ENCODE peak calls at places on chromosomes 2 and 18, in five cellular contexts. One of them, this sample, is unnamed.

GRCh38 chr2:45946023-45946422 is 294.5 kb downstream of the PRKCE start:
- DNase-seq in AG04450: no peak
- DNase-seq in skeletal muscle cell: no peak
- DNase-seq in fibroblast of the aortic adventitia: peak
- DNase-seq in H7: no peak
- DNase-seq in this sample: peak

GRCh38 chr2:138356178-138356577 is 145.4 kb upstream of the SPOPL start:
- DNase-seq in AG04450: no peak
- DNase-seq in skeletal muscle cell: peak
- DNase-seq in fibroblast of the aortic adventitia: peak
- DNase-seq in H7: no peak
- DNase-seq in this sample: peak

GRCh38 chr2:236103981-236104380 is 64.2 kb downstream of the GBX2 start:
- DNase-seq in AG04450: no peak
- DNase-seq in skeletal muscle cell: no peak
- DNase-seq in fibroblast of the aortic adventitia: no peak
- DNase-seq in H7: peak
- DNase-seq in this sample: no peak

GRCh38 chr2:34545486-34546136 is 946.5 kb upstream of the FAM98A start:
- DNase-seq in AG04450: no peak
- DNase-seq in skeletal muscle cell: no peak
- DNase-seq in fibroblast of the aortic adventitia: no peak
- DNase-seq in H7: no peak
- DNase-seq in this sample: no peak

GRCh38 chr18:51153659-51154371 is 43.7 kb downstream of the MEX3C start:
- DNase-seq in AG04450: no peak
- DNase-seq in skeletal muscle cell: peak
- DNase-seq in fibroblast of the aortic adventitia: no peak
- DNase-seq in H7: peak
- DNase-seq in this sample: no peak

GRCh38 chr2:1233280-1233679 is 180.0 kb upstream of the TPO start:
- DNase-seq in AG04450: no peak
- DNase-seq in skeletal muscle cell: no peak
- DNase-seq in fibroblast of the aortic adventitia: no peak
- DNase-seq in H7: no peak
- DNase-seq in this sample: peak

GRCh38 chr2:160489096-160489495 is 4.5 kb downstream of the RBMS1 start:
- DNase-seq in AG04450: no peak
- DNase-seq in skeletal muscle cell: no peak
- DNase-seq in fibroblast of the aortic adventitia: peak
- DNase-seq in H7: no peak
- DNase-seq in this sample: no peak

GRCh38 chr2:180519276-180519675 is 461.1 kb upstream of the UBE2E3 start:
- DNase-seq in AG04450: no peak
- DNase-seq in skeletal muscle cell: no peak
- DNase-seq in fibroblast of the aortic adventitia: peak
- DNase-seq in H7: no peak
- DNase-seq in this sample: peak

GRCh38 chr2:182594286-182594685 is 121.8 kb upstream of the DNAJC10 start:
- DNase-seq in AG04450: no peak
- DNase-seq in skeletal muscle cell: no peak
- DNase-seq in fibroblast of the aortic adventitia: peak
- DNase-seq in H7: no peak
- DNase-seq in this sample: peak

GRCh38 chr2:25032094-25032493 is 9.8 kb upstream of the EFR3B start:
- DNase-seq in AG04450: no peak
- DNase-seq in skeletal muscle cell: peak
- DNase-seq in fibroblast of the aortic adventitia: peak
- DNase-seq in H7: no peak
- DNase-seq in this sample: peak

GRCh38 chr2:143176606-143177005 is 47.4 kb downstream of the ARHGAP15 start:
- DNase-seq in AG04450: no peak
- DNase-seq in skeletal muscle cell: no peak
- DNase-seq in fibroblast of the aortic adventitia: no peak
- DNase-seq in H7: no peak
- DNase-seq in this sample: no peak

GRCh38 chr2:215793747-215794595 is 219.4 kb downstream of the MREG start:
- DNase-seq in AG04450: peak
- DNase-seq in skeletal muscle cell: peak
- DNase-seq in fibroblast of the aortic adventitia: peak
- DNase-seq in H7: no peak
- DNase-seq in this sample: peak

GRCh38 chr2:208366215-208367132 is 40.1 kb upstream of the PTH2R start:
- DNase-seq in AG04450: no peak
- DNase-seq in skeletal muscle cell: no peak
- DNase-seq in fibroblast of the aortic adventitia: no peak
- DNase-seq in H7: no peak
- DNase-seq in this sample: no peak

GRCh38 chr18:36311026-36311570 is 13.6 kb downstream of the FHOD3 start:
- DNase-seq in AG04450: no peak
- DNase-seq in skeletal muscle cell: no peak
- DNase-seq in fibroblast of the aortic adventitia: no peak
- DNase-seq in H7: no peak
- DNase-seq in this sample: no peak

GRCh38 chr2:207655000-207655399 is 29.8 kb upstream of the METTL21A start:
- DNase-seq in AG04450: no peak
- DNase-seq in skeletal muscle cell: no peak
- DNase-seq in fibroblast of the aortic adventitia: no peak
- DNase-seq in H7: no peak
- DNase-seq in this sample: peak

GRCh38 chr2:1484131-1484884 is 71.0 kb downstream of the TPO start:
- DNase-seq in AG04450: no peak
- DNase-seq in skeletal muscle cell: no peak
- DNase-seq in fibroblast of the aortic adventitia: no peak
- DNase-seq in H7: peak
- DNase-seq in this sample: no peak

DNA sequence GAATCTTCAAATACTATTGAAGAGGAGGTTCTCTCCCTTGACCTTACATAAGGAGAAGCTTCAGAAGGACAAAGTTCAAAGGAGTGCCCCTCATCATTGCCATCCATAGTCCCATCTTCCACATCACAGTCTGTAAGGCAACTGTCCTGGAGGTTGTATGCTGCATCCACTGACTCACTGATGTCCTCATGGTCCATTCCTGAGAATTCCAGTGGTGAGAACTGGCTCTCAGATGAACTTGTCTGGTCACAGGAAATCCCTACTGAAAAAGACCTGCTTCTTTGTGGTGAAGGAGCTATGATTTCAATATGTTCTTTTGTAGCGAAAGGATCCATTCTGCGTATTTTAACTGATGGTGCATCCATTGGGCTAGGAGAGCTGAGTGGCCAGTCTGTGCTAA is 52.2 kb downstream of the EIF2AK3 start:
- DNase-seq in AG04450: no peak
- DNase-seq in skeletal muscle cell: no peak
- DNase-seq in fibroblast of the aortic adventitia: no peak
- DNase-seq in H7: no peak
- DNase-seq in this sample: no peak
- H3K4me3 ChIP-seq in AG04450: no peak
- H3K4me3 ChIP-seq in skeletal muscle cell: no peak
- H3K4me3 ChIP-seq in fibroblast of the aortic adventitia: no peak
- H3K4me3 ChIP-seq in H7: no peak
- H3K4me3 ChIP-seq in this sample: no peak

GRCh38 chr2:73830871-73831401 is 2.2 kb downstream of the STAMBP start:
- DNase-seq in AG04450: no peak
- DNase-seq in skeletal muscle cell: peak
- DNase-seq in fibroblast of the aortic adventitia: peak
- DNase-seq in H7: no peak
- DNase-seq in this sample: peak
- H3K4me3 ChIP-seq in AG04450: no peak
- H3K4me3 ChIP-seq in skeletal muscle cell: no peak
- H3K4me3 ChIP-seq in fibroblast of the aortic adventitia: no peak
- H3K4me3 ChIP-seq in H7: no peak
- H3K4me3 ChIP-seq in this sample: no peak

DNA sequence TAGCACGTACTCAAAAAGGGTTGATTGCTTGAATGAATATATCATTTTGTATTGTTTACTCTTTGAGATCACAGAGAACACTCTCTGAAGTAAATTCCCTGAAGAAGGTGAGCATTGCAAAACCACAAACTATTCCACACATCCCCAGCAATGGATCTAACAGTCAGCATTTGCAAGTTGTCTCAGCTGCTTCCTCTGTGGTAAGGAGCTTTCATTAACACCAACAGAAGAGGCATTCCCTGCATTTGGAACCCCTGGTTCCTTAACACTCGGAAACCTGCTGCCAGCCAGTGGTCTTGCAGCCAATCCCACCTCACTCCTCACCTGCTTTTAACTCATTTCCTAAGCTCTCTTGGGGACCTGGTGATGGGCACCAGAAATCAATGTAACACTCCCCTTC is 108.4 kb downstream of the IRS1 start:
- DNase-seq in AG04450: no peak
- DNase-seq in skeletal muscle cell: no peak
- DNase-seq in fibroblast of the aortic adventitia: no peak
- DNase-seq in H7: no peak
- DNase-seq in this sample: peak
- H3K4me3 ChIP-seq in AG04450: no peak
- H3K4me3 ChIP-seq in skeletal muscle cell: no peak
- H3K4me3 ChIP-seq in fibroblast of the aortic adventitia: no peak
- H3K4me3 ChIP-seq in H7: no peak
- H3K4me3 ChIP-seq in this sample: no peak

GRCh38 chr2:57882895-57883515 is 163.6 kb upstream of the VRK2 start:
- DNase-seq in AG04450: no peak
- DNase-seq in skeletal muscle cell: no peak
- DNase-seq in fibroblast of the aortic adventitia: peak
- DNase-seq in H7: no peak
- DNase-seq in this sample: no peak

GRCh38 chr2:57881998-57882884 is 164.4 kb upstream of the VRK2 start:
- DNase-seq in AG04450: no peak
- DNase-seq in skeletal muscle cell: peak
- DNase-seq in fibroblast of the aortic adventitia: peak
- DNase-seq in H7: no peak
- DNase-seq in this sample: peak

GRCh38 chr2:57884281-57884680 is 162.3 kb upstream of the VRK2 start:
- DNase-seq in AG04450: no peak
- DNase-seq in skeletal muscle cell: no peak
- DNase-seq in fibroblast of the aortic adventitia: no peak
- DNase-seq in H7: no peak
- DNase-seq in this sample: no peak

GRCh38 chr2:57888463-57888862 is 158.1 kb upstream of the VRK2 start:
- DNase-seq in AG04450: no peak
- DNase-seq in skeletal muscle cell: no peak
- DNase-seq in fibroblast of the aortic adventitia: no peak
- DNase-seq in H7: no peak
- DNase-seq in this sample: no peak

GRCh38 chr2:57886196-57886786 is 160.3 kb upstream of the VRK2 start:
- DNase-seq in AG04450: no peak
- DNase-seq in skeletal muscle cell: no peak
- DNase-seq in fibroblast of the aortic adventitia: no peak
- DNase-seq in H7: no peak
- DNase-seq in this sample: no peak
- H3K4me3 ChIP-seq in AG04450: no peak
- H3K4me3 ChIP-seq in skeletal muscle cell: no peak
- H3K4me3 ChIP-seq in fibroblast of the aortic adventitia: no peak
- H3K4me3 ChIP-seq in H7: no peak
- H3K4me3 ChIP-seq in this sample: no peak

GRCh38 chr18:10519999-10520935 is 5.6 kb upstream of the NAPG start:
- DNase-seq in AG04450: peak
- DNase-seq in skeletal muscle cell: peak
- DNase-seq in fibroblast of the aortic adventitia: peak
- DNase-seq in H7: peak
- DNase-seq in this sample: peak
- H3K4me3 ChIP-seq in AG04450: no peak
- H3K4me3 ChIP-seq in skeletal muscle cell: no peak
- H3K4me3 ChIP-seq in fibroblast of the aortic adventitia: no peak
- H3K4me3 ChIP-seq in H7: no peak
- H3K4me3 ChIP-seq in this sample: no peak

DNA sequence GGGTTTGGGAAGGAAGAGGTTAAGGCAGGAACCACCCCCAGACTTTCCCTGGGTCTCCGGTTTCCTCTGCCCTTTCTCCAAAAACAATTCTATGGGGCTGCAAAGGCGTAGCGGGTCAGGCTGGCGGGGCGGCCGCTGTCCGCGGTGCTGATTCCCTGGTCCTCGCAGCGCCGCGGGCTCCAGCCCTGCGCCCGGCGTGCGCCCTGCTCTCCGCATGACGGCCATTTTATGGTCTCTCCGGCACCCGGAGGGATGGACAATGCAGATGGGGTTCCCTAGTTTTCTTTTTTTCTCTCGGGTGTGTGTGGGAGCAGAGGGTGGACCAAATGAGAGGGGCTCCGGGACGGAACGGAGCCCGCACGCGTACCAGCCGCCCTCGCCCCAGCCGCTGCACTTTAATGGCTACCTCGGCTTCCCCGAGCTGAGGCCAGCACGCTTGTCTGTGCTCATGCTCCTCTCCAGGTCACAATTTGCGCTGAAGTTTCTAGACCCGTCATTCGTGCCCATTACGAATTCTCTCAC is 1.6 kb downstream of the ST8SIA3 start:
- DNase-seq in AG04450: no peak
- DNase-seq in skeletal muscle cell: no peak
- DNase-seq in fibroblast of the aortic adventitia: peak
- DNase-seq in H7: peak
- DNase-seq in this sample: peak
- H3K4me3 ChIP-seq in AG04450: no peak
- H3K4me3 ChIP-seq in skeletal muscle cell: peak
- H3K4me3 ChIP-seq in fibroblast of the aortic adventitia: no peak
- H3K4me3 ChIP-seq in H7: peak
- H3K4me3 ChIP-seq in this sample: no peak

GRCh38 chr2:8526403-8526696 is 155.5 kb upstream of the ID2 start:
- DNase-seq in AG04450: no peak
- DNase-seq in skeletal muscle cell: no peak
- DNase-seq in fibroblast of the aortic adventitia: no peak
- DNase-seq in H7: no peak
- DNase-seq in this sample: no peak
- H3K4me3 ChIP-seq in AG04450: no peak
- H3K4me3 ChIP-seq in skeletal muscle cell: no peak
- H3K4me3 ChIP-seq in fibroblast of the aortic adventitia: no peak
- H3K4me3 ChIP-seq in H7: no peak
- H3K4me3 ChIP-seq in this sample: no peak

GRCh38 chr2:190628651-190629378 is 20.1 kb upstream of the NAB1 start:
- DNase-seq in AG04450: no peak
- DNase-seq in skeletal muscle cell: no peak
- DNase-seq in fibroblast of the aortic adventitia: peak
- DNase-seq in H7: no peak
- DNase-seq in this sample: no peak

GRCh38 chr2:190626656-190627055 is 22.2 kb upstream of the NAB1 start:
- DNase-seq in AG04450: no peak
- DNase-seq in skeletal muscle cell: no peak
- DNase-seq in fibroblast of the aortic adventitia: no peak
- DNase-seq in H7: no peak
- DNase-seq in this sample: no peak

GRCh38 chr2:190625691-190626090 is 23.2 kb upstream of the NAB1 start:
- DNase-seq in AG04450: no peak
- DNase-seq in skeletal muscle cell: no peak
- DNase-seq in fibroblast of the aortic adventitia: no peak
- DNase-seq in H7: no peak
- DNase-seq in this sample: no peak

GRCh38 chr2:190627881-190628412 is 20.9 kb upstream of the NAB1 start:
- DNase-seq in AG04450: no peak
- DNase-seq in skeletal muscle cell: no peak
- DNase-seq in fibroblast of the aortic adventitia: no peak
- DNase-seq in H7: peak
- DNase-seq in this sample: no peak
- H3K4me3 ChIP-seq in AG04450: peak
- H3K4me3 ChIP-seq in skeletal muscle cell: peak
- H3K4me3 ChIP-seq in fibroblast of the aortic adventitia: peak
- H3K4me3 ChIP-seq in H7: peak
- H3K4me3 ChIP-seq in this sample: peak

This sample was measured in choroid plexus epithelial cell.